ENCODE peak calls at places on chromosomes 1 and 21, in six cellular contexts. G is upper lobe of left lung, B is ovary, C is sigmoid colon, O is HepG2, T is stomach. I is an unnamed sample.

GRCh38 chr1:204287466-204287881 is 72.3 kb downstream of the PLEKHA6 start:
- DNase-seq in G (no peak), B (no peak), C (no peak), O (no peak), T (no peak), I (no peak)

GRCh38 chr1:5770981-5771765 is 221.1 kb downstream of the NPHP4 start:
- DNase-seq in G (no peak), B (peak), C (no peak), O (peak), T (no peak), I (no peak)

GRCh38 chr1:187264995-187265602 is 436.4 kb downstream of the PLA2G4A start:
- DNase-seq in G (no peak), B (peak), C (no peak), O (peak), T (no peak), I (no peak)

GRCh38 chr1:5286244-5286643 is 631.8 kb downstream of the AJAP1 start:
- DNase-seq in G (no peak), B (no peak), C (no peak), O (no peak), T (no peak), I (no peak)

GRCh38 chr1:154328318-154329151 is 3.2 kb downstream of the ATP8B2 start:
- DNase-seq in G (peak), B (peak), C (peak), O (no peak), T (peak), I (peak)

GRCh38 chr1:230105245-230105753 is 38.3 kb downstream of the GALNT2 start:
- DNase-seq in G (no peak), B (no peak), C (no peak), O (peak), T (no peak), I (no peak)

GRCh38 chr1:9909222-9910046 is 635 bp downstream of the CTNNBIP1 start:
- DNase-seq in G (no peak), B (peak), C (peak), O (no peak), T (peak), I (peak)

GRCh38 chr1:192445849-192446489 is 129.2 kb downstream of the RGS21 start:
- DNase-seq in G (peak), B (peak), C (peak), O (peak), T (peak), I (peak)

GRCh38 chr21:33433001-33433400 is 29.8 kb downstream of the IFNGR2 start:
- DNase-seq in G (no peak), B (no peak), C (no peak), O (no peak), T (no peak), I (no peak)

GRCh38 chr1:77857557-77857956 is 30.9 kb upstream of the NEXN start:
- DNase-seq in G (no peak), B (no peak), C (no peak), O (no peak), T (no peak), I (no peak)

GRCh38 chr1:41790351-41790750 is 128.4 kb downstream of the HIVEP3 start:
- DNase-seq in G (no peak), B (no peak), C (no peak), O (no peak), T (no peak), I (no peak)

GRCh38 chr21:33325222-33326067 is 675 bp downstream of the IFNAR1 start:
- DNase-seq in G (peak), B (peak), C (peak), O (peak), T (peak), I (peak)

GRCh38 chr1:174405219-174405618 is 42.5 kb upstream of the GPR52 start:
- DNase-seq in G (no peak), B (no peak), C (no peak), O (no peak), T (no peak), I (no peak)

GRCh38 chr1:169682077-169682476 is 29.3 kb downstream of the SELL start:
- DNase-seq in G (no peak), B (no peak), C (no peak), O (no peak), T (no peak), I (no peak)

GRCh38 chr1:183185941-183186490 is at the start of gene LAMC2:
- DNase-seq in G (peak), B (peak), C (peak), O (no peak), T (peak), I (peak)

DNA sequence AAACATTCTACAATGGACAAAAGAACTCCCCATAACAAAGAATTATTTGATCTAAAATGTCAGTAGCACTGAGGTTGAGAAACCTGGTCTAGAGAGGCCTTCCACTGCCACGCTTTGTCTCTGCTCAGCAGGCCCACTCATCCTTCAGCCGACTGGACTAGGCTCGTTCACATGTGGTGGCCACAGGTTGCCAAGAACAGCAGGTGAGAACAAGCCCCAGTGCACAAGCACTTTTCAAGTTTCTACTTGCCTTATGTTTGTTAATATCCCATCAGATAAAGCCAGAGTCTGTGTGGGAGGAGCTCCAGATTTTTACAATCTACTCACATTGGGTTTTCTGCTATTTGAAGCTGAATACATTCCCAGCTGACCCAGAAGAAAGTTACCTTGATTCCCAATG is 9.1 kb upstream of the EFHD2 start:
- DNase-seq in G (no peak), B (no peak), C (no peak), O (no peak), T (no peak), I (no peak)
- TF ChIP-seq EP300 in G (no peak), B (no peak), C (no peak), O (no peak), T (no peak), I (no peak)

GRCh38 chr1:33988161-33988560 is 124.3 kb downstream of the HMGB4 start:
- DNase-seq in G (no peak), B (no peak), C (no peak), O (no peak), T (no peak), I (no peak)

GRCh38 chr1:33982419-33982818 is 118.5 kb downstream of the HMGB4 start:
- DNase-seq in G (no peak), B (no peak), C (no peak), O (no peak), T (no peak), I (no peak)

GRCh38 chr1:33985166-33985565 is 121.3 kb downstream of the HMGB4 start:
- DNase-seq in G (no peak), B (no peak), C (no peak), O (no peak), T (no peak), I (no peak)

GRCh38 chr1:33985656-33986055 is 121.8 kb downstream of the HMGB4 start:
- DNase-seq in G (no peak), B (no peak), C (no peak), O (peak), T (peak), I (no peak)

DNA sequence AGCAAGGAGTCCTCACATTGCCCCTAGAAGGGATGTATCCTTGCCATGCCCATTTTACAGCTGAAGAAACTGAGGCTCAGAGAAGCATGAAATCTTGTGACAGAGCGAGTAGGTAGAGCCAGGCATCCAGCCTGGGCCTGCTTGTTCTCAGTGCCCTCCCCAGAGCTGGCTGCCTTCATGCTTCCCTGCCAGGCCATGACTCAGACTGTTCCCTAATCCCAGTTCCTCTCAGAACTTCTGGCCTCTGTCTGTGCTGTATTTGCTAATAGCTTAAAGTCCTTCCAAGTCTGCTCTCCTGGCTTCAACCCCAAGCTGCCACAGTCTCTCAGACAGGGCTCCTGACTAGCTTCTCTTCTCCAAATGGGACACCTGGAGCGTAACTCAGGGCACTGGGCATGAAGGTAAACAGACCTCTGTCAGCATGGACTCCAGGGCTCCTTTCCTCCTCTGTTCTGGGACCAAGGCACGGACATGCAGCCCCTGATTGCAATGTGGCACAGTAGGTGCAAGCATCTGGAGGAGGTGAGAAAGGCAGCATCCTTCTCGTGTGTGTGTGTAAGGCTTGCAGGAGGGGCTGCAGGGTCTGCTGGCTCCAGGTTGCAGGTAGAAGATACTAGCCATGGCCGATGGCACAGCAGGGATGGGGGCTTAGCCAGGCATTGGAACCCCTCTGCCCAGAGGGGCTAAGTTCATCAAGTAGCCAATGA is 122.7 kb downstream of the HMGB4 start:
- DNase-seq in G (no peak), B (no peak), C (peak), O (no peak), T (peak), I (peak)
- H3K4me3 ChIP-seq in G (no peak), B (no peak), C (no peak), O (no peak), T (no peak), I (no peak)

GRCh38 chr21:34862951-34863350 is 186.2 kb downstream of the RUNX1 start:
- DNase-seq in G (no peak), B (no peak), C (no peak), O (no peak), T (no peak), I (no peak)

GRCh38 chr21:34867785-34868184 is 181.3 kb downstream of the RUNX1 start:
- DNase-seq in G (no peak), B (no peak), C (no peak), O (no peak), T (no peak), I (no peak)

GRCh38 chr21:34864370-34865209 is 184.5 kb downstream of the RUNX1 start:
- DNase-seq in G (no peak), B (no peak), C (no peak), O (no peak), T (no peak), I (no peak)

GRCh38 chr21:34869541-34869940 is 179.6 kb downstream of the RUNX1 start:
- DNase-seq in G (peak), B (no peak), C (no peak), O (no peak), T (no peak), I (no peak)

DNA sequence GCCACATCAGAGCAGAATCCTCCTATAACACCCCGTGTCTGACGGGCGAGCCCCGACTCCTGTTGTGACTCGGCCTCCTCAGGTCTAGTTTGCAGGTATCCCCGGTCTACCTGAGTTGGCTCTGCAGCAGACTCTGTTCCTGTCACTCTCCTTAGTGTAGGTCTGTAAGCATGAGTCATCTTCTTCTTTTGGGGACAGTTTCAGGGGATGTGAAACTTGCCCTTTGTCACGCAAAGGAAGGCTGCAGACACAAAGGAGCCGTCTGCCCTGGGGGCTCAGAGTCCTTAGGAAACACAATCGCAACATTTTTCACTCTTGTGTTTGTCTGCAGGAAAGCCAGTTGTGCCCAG is 183.2 kb downstream of the RUNX1 start:
- DNase-seq in G (no peak), B (no peak), C (no peak), O (peak), T (no peak), I (peak)
- TF ChIP-seq EP300 in G (peak), B (no peak), C (no peak), O (no peak), T (no peak), I (no peak)

DNA sequence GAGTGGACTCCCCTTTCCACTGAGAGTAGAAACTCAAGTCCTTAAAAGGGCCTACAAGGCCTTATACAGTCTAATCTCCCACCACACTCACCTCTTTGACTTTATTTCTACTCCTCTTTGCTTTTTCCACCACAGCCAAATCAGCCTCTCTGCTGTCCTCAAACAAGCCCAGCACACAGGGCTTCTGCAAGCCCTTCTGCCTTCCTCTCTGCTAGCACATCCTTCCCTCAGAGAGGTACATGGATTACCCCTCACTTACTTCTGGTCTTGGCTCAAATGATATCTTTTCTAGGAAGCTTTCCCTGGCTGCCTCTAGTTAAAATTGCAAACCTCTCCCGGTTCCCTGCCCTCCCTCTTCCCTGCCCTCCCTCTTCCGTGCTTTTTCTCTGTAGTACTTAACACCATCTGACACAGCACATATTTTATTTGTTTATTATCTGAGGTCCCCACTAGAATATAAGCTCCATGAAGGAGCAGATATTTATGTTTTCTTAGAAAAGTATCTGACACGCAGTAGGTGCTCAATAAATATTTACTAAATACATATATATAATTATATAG is 1.7 kb downstream of the LYST start:
- DNase-seq in G (no peak), B (no peak), C (no peak), O (no peak), T (no peak), I (no peak)
- H3K4me3 ChIP-seq in G (peak), B (peak), C (peak), O (peak), T (peak), I (peak)

GRCh38 chr1:23426828-23427227 is 2.3 kb upstream of the TCEA3 start:
- DNase-seq in G (no peak), B (no peak), C (no peak), O (no peak), T (no peak), I (peak)

GRCh38 chr1:23422955-23423354 is 1.6 kb downstream of the TCEA3 start:
- DNase-seq in G (no peak), B (no peak), C (no peak), O (no peak), T (no peak), I (peak)

GRCh38 chr1:23423415-23424170 is 955 bp downstream of the TCEA3 start:
- DNase-seq in G (peak), B (peak), C (no peak), O (peak), T (peak), I (peak)

GRCh38 chr1:23422313-23422877 is 2.2 kb downstream of the TCEA3 start:
- DNase-seq in G (peak), B (peak), C (peak), O (no peak), T (peak), I (peak)

GRCh38 chr1:23424171-23424959 is at the start of gene TCEA3:
- DNase-seq in G (peak), B (peak), C (peak), O (peak), T (peak), I (peak)
- TF ChIP-seq EP300 in G (no peak), B (no peak), C (no peak), O (no peak), T (no peak), I (no peak)

DNA sequence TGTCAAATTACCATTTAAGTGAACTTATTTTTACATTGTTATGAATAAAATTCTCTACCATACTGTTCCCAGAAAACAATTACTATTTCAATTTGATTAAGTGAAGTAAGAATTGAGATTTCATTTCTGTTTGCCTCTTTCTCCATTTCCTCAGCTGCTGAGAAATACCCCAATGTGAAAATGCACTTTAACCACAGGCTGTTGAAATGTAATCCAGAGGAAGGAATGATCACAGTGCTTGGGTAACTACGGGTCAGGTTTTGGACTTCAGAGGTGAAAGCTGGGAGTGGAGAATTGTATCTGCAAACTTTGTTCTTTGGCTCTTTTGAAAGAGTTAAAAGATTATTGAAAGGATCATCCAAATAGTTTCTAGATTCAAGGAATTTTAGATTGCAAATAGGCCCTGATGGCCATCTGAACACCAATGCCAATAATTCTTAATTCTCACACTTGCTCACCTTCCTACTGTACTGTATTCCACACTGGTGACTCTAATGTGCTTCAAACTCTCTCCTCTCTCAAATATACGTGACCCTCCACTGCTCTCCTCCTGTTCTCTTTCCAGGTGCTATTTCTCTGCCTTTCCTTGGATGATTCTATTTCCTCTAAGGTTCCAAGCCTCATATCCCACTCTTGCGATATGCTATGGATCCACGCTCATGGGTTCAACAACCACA is 28.5 kb downstream of the KMO start:
- DNase-seq in G (no peak), B (no peak), C (no peak), O (no peak), T (no peak), I (no peak)
- H3K4me3 ChIP-seq in G (no peak), B (no peak), C (no peak), O (no peak), T (no peak), I (no peak)

DNA sequence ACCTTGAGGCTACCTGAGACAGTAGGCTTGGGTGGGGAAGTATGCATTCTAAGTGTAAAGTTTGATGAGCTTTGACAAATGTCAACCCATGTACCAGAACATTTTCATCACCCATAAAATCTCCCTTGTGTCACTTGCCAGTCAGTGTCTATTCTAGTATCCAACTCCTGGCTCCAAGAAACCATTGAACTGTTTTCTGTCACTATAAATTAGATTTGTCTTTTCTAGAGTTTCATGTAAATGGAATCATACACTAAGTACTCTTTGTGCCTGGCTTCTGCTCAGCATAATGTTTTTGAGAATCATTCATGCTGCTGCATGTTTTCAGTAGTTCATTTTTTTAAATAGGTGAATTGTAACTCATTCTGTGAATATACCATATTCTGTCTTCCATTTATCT is 165.4 kb downstream of the DNM3 start:
- DNase-seq in G (no peak), B (no peak), C (no peak), O (no peak), T (no peak), I (no peak)
- TF ChIP-seq EP300 in G (no peak), B (no peak), C (no peak), O (no peak), T (no peak), I (no peak)

I was measured in transverse colon.